ENCODE peak calls at places on chromosomes 2 and 18, in five cellular contexts. J, L, U, B and Z are unnamed samples.

GRCh38 chr2:240806459-240806858 is 13.6 kb downstream of the KIF1A start:
- DNase-seq in B (no peak), L (no peak), J (no peak), U (no peak), Z (no peak)

GRCh38 chr2:143431316-143431715 is 302.1 kb downstream of the ARHGAP15 start:
- DNase-seq in B (no peak), J (peak), L (no peak), U (no peak), Z (no peak)

GRCh38 chr18:5424903-5425302 is 118.9 kb downstream of the EPB41L3 start:
- DNase-seq in U (peak), L (no peak), J (peak), B (peak), Z (no peak)

GRCh38 chr2:48912110-48912509 is 156.6 kb upstream of the LHCGR start:
- DNase-seq in L (no peak), B (no peak), U (no peak), J (no peak), Z (no peak)

GRCh38 chr2:121043061-121043826 is 241.8 kb downstream of the TFCP2L1 start:
- DNase-seq in J (no peak), L (no peak), U (no peak), B (no peak), Z (no peak)

GRCh38 chr2:68251855-68252406 is 401 bp downstream of the PPP3R1 start:
- DNase-seq in B (peak), L (no peak), U (peak), J (no peak), Z (no peak)

GRCh38 chr2:50438293-50438692 is 593.6 kb downstream of the NRXN1 start:
- DNase-seq in L (no peak), U (no peak), B (no peak), J (no peak), Z (no peak)

GRCh38 chr2:21103274-21103891 is 20.4 kb upstream of the TDRD15 start:
- DNase-seq in U (no peak), L (no peak), B (no peak), J (no peak), Z (no peak)

GRCh38 chr18:56902653-56903052 is 244.2 kb upstream of the BOD1L2 start:
- DNase-seq in U (no peak), J (no peak), B (no peak), L (no peak), Z (no peak)

GRCh38 chr18:74082476-74083070 is 65.1 kb downstream of the FBXO15 start:
- DNase-seq in J (peak), U (peak), B (peak), L (peak), Z (peak)

GRCh38 chr18:48951448-48952286 is 902 bp upstream of the SMAD7 start:
- DNase-seq in J (peak), B (peak), U (peak), L (peak), Z (peak)

GRCh38 chr2:226684563-226684959 is 115.1 kb downstream of the IRS1 start:
- DNase-seq in U (no peak), J (no peak), B (no peak), L (no peak), Z (no peak)

GRCh38 chr2:230227216-230227615 is 1.7 kb downstream of the SP140 start:
- DNase-seq in J (no peak), L (no peak), B (no peak), U (no peak), Z (no peak)

GRCh38 chr2:46380038-46380940 is 83.1 kb downstream of the EPAS1 start:
- DNase-seq in U (no peak), J (no peak), L (no peak), B (no peak), Z (no peak)

GRCh38 chr2:223647258-223647952 is 45.2 kb upstream of the SCG2 start:
- DNase-seq in L (no peak), B (peak), J (peak), U (no peak), Z (no peak)

GRCh38 chr2:184030245-184030644 is 568.1 kb upstream of the ZNF804A start:
- DNase-seq in B (no peak), L (no peak), J (no peak), U (no peak), Z (no peak)

GRCh38 chr18:45871655-45872054 is 46.2 kb downstream of the SIGLEC15 start:
- DNase-seq in L (no peak), J (peak), B (peak), U (peak), Z (no peak)

GRCh38 chr18:55275042-55275897 is 312.7 kb downstream of the TCF4 start:
- DNase-seq in B (peak), L (no peak), U (peak), J (peak), Z (no peak)

GRCh38 chr2:153232474-153232873 is 246.1 kb downstream of the RPRM start:
- DNase-seq in L (no peak), J (no peak), U (no peak), B (no peak), Z (no peak)

GRCh38 chr2:33136570-33136969 is 189.8 kb downstream of the LTBP1 start:
- DNase-seq in B (no peak), U (peak), L (no peak), J (peak), Z (no peak)

GRCh38 chr2:127701193-127701650 is at the start of gene SFT2D3:
- DNase-seq in B (peak), U (peak), L (peak), J (peak), Z (peak)

GRCh38 chr2:60735496-60736250 is 20.4 kb upstream of the PAPOLG start:
- DNase-seq in B (peak), U (peak), L (no peak), J (no peak), Z (no peak)

GRCh38 chr18:50624981-50625380 is 65.1 kb downstream of the MAPK4 start:
- DNase-seq in B (no peak), L (no peak), J (no peak), U (no peak), Z (no peak)

GRCh38 chr2:8412082-8412481 is 269.8 kb upstream of the ID2 start:
- DNase-seq in U (peak), J (no peak), L (no peak), B (peak), Z (no peak)

GRCh38 chr2:200761168-200761715 is 50.5 kb upstream of the BZW1 start:
- DNase-seq in J (peak), L (no peak), U (no peak), B (peak), Z (no peak)

GRCh38 chr2:215738360-215738759 is 275.0 kb downstream of the MREG start:
- DNase-seq in L (no peak), B (no peak), J (no peak), U (no peak), Z (no peak)

GRCh38 chr18:35683021-35683420 is 101.5 kb downstream of the GALNT1 start:
- DNase-seq in L (no peak), J (peak), B (peak), U (no peak), Z (no peak)

GRCh38 chr2:178761759-178762371 is 45.4 kb downstream of the TTN start:
- DNase-seq in L (no peak), J (peak), U (peak), B (peak), Z (no peak)

GRCh38 chr2:169664978-169665930 is 29.0 kb downstream of the CFAP210 start:
- DNase-seq in L (no peak), U (no peak), J (peak), B (peak), Z (no peak)